ENCODE peak calls at places on chromosomes 6 and 20, in ten cellular contexts. E is cardiac fibroblast, X is HuH-7.5, V is non-pigmented ciliary epithelial cell, P is H54, F is ELF-1, O is fibroblast of pulmonary artery, D is RWPE1, B is HFFc6, T is transverse colon. S is an unnamed sample.

GRCh38 chr20:54708229-54708628 is 232.8 kb downstream of the DOK5 start:
- DNase-seq in V (no peak), B (no peak), P (no peak), F (no peak), O (no peak), E (no peak), X (no peak), D (no peak), T (no peak), S (no peak)

GRCh38 chr6:3419624-3420272 is 37.1 kb downstream of the SLC22A23 start:
- DNase-seq in F (no peak), E (peak; percentile 45), T (no peak), O (peak; percentile 66), B (peak; percentile 65), P (peak; percentile 40), D (no peak), X (no peak), V (no peak), S (no peak)

GRCh38 chr6:128347123-128347522 is 173.3 kb downstream of the PTPRK start:
- DNase-seq in E (no peak), T (no peak), X (no peak), D (no peak), F (no peak), V (no peak), O (no peak), B (no peak), P (no peak), S (no peak)

GRCh38 chr20:10469599-10469998 is 34.5 kb downstream of the SLX4IP start:
- DNase-seq in V (peak; percentile 52), T (peak; percentile 60), O (peak; percentile 94), P (peak; percentile 16), X (peak; percentile 18), F (peak; percentile 64), D (peak; percentile 44), E (peak; percentile 94), B (peak; percentile 70), S (peak; percentile 81)

GRCh38 chr6:34177181-34177591 is 31.3 kb upstream of the GRM4 start:
- DNase-seq in P (no peak), X (no peak), B (no peak), T (no peak), O (no peak), V (no peak), D (no peak), F (no peak), E (no peak), S (no peak)

GRCh38 chr6:84027340-84028183 is 6.0 kb upstream of the MRAP2 start:
- DNase-seq in X (no peak), F (no peak), P (no peak), E (peak; percentile 73), B (peak; percentile 78), V (peak; percentile 18), T (peak; percentile 55), O (peak; percentile 49), D (peak; percentile 70), S (no peak)

GRCh38 chr20:38724603-38725457 is 544 bp downstream of the SLC32A1 start:
- DNase-seq in V (no peak), D (no peak), P (no peak), B (no peak), O (no peak), T (no peak), X (no peak), E (no peak), F (peak; percentile 43), S (no peak)

GRCh38 chr20:46810442-46811327 is 84.0 kb upstream of the EYA2 start:
- DNase-seq in E (no peak), P (no peak), D (no peak), T (no peak), O (no peak), F (no peak), V (no peak), B (no peak), X (no peak), S (no peak)

GRCh38 chr6:144145546-144145945 is 4.8 kb upstream of the STX11 start:
- DNase-seq in T (no peak), V (peak; percentile 10), P (no peak), O (no peak), E (no peak), X (no peak), D (no peak), B (peak; percentile 26), F (no peak), S (no peak)

GRCh38 chr20:37392441-37393195 is 46.7 kb downstream of the SRC start:
- DNase-seq in E (peak; percentile 24), O (peak; percentile 30), B (no peak), D (no peak), X (no peak), P (no peak), V (no peak), F (peak; percentile 66), T (no peak), S (no peak)

GRCh38 chr20:62678553-62678952 is 30.1 kb upstream of the NTSR1 start:
- DNase-seq in E (no peak), T (no peak), O (no peak), D (no peak), X (no peak), B (no peak), P (no peak), V (no peak), F (no peak), S (peak; percentile 80)

GRCh38 chr6:149723771-149724417 is 6.0 kb upstream of the LATS1 start:
- DNase-seq in O (peak; percentile 84), V (no peak), P (no peak), X (no peak), B (peak; percentile 83), E (peak; percentile 88), T (peak; percentile 60), F (peak; percentile 40), D (peak; percentile 76), S (peak; percentile 38)

GRCh38 chr6:107323133-107323785 is 136.1 kb downstream of the PDSS2 start:
- DNase-seq in V (no peak), D (no peak), O (peak; percentile 44), X (no peak), P (no peak), F (no peak), E (no peak), B (peak; percentile 57), T (no peak), S (no peak)

GRCh38 chr6:152748843-152749242 is 1.8 kb upstream of the VIP start:
- DNase-seq in X (no peak), V (no peak), P (no peak), D (no peak), E (peak; percentile 15), O (peak; percentile 51), B (peak; percentile 31), F (no peak), T (no peak), S (no peak)

GRCh38 chr6:52661551-52661950 is 9.4 kb upstream of the TMEM14A start:
- DNase-seq in O (no peak), B (no peak), P (no peak), D (no peak), E (no peak), V (no peak), F (no peak), X (no peak), T (no peak), S (no peak)

GRCh38 chr6:88490865-88491264 is 324.7 kb upstream of the CNR1 start:
- DNase-seq in F (no peak), D (no peak), E (peak; percentile 73), X (no peak), V (no peak), O (peak; percentile 64), B (no peak), T (no peak), P (no peak), S (no peak)

GRCh38 chr6:49551126-49551865 is 828 bp downstream of the C6orf141 start:
- DNase-seq in D (no peak), E (no peak), F (peak; percentile 67), O (no peak), P (peak; percentile 23), V (no peak), T (peak; percentile 25), B (no peak), X (no peak), S (no peak)

GRCh38 chr20:10061641-10062040 is 26.9 kb downstream of the ANKEF1 start:
- DNase-seq in O (no peak), B (no peak), T (no peak), F (peak; percentile 69), E (no peak), P (no peak), X (no peak), V (no peak), D (no peak), S (no peak)

GRCh38 chr6:20873425-20874190 is 339.4 kb downstream of the CDKAL1 start:
- DNase-seq in X (no peak), O (peak; percentile 50), P (no peak), F (peak; percentile 41), V (no peak), E (peak; percentile 50), B (no peak), D (no peak), T (no peak), S (no peak)

GRCh38 chr20:32752458-32753250 is 9.4 kb upstream of the COMMD7 start:
- DNase-seq in O (peak; percentile 48), D (peak; percentile 80), X (no peak), E (peak; percentile 54), T (no peak), P (no peak), V (no peak), F (peak; percentile 36), B (peak; percentile 58), S (no peak)

GRCh38 chr6:99345164-99345563 is 4.3 kb downstream of the FAXC start:
- DNase-seq in P (no peak), X (no peak), F (no peak), E (no peak), D (no peak), O (no peak), T (no peak), B (no peak), V (no peak), S (no peak)

GRCh38 chr20:9457055-9457454 is 57.3 kb upstream of the LAMP5 start:
- DNase-seq in T (no peak), F (no peak), E (no peak), P (no peak), B (no peak), V (no peak), D (no peak), O (no peak), X (no peak), S (no peak)

GRCh38 chr20:15205719-15206118 is 868.3 kb upstream of the FLRT3 start:
- DNase-seq in B (no peak), F (no peak), D (no peak), O (no peak), V (no peak), T (no peak), P (no peak), X (no peak), E (no peak), S (no peak)

GRCh38 chr6:5125152-5126006 is 40.2 kb downstream of the PPP1R3G start:
- DNase-seq in P (peak; percentile 75), E (peak; percentile 48), D (peak; percentile 84), V (no peak), O (peak; percentile 64), T (no peak), F (no peak), X (no peak), B (peak; percentile 29), S (no peak)

GRCh38 chr6:45658958-45659357 is 281.2 kb upstream of the SUPT3H start:
- DNase-seq in P (no peak), D (no peak), B (no peak), O (no peak), E (no peak), T (no peak), X (no peak), V (no peak), F (no peak), S (no peak)

GRCh38 chr20:31851240-31851955 is 6.0 kb upstream of the FOXS1 start:
- DNase-seq in P (no peak), F (peak; percentile 53), V (no peak), O (no peak), T (no peak), E (no peak), B (no peak), D (no peak), X (no peak), S (no peak)

GRCh38 chr6:149032599-149033405 is 284.7 kb upstream of the TAB2 start:
- DNase-seq in X (no peak), F (no peak), O (peak; percentile 92), E (peak; percentile 92), V (peak; percentile 80), B (peak; percentile 94), T (no peak), D (peak; percentile 76), P (no peak), S (no peak)

GRCh38 chr20:10648651-10649050 is 25.1 kb downstream of the JAG1 start:
- DNase-seq in T (peak; percentile 1), P (no peak), E (peak; percentile 39), O (peak; percentile 63), B (peak; percentile 23), V (no peak), X (no peak), F (no peak), D (no peak), S (no peak)